ENCODE peak calls at places on chromosome 10, in ten cellular contexts. One of them, this sample, is unnamed.

GRCh38 chr10:86851329-86852207 is 95.1 kb downstream of the BMPR1A start:
- DNase-seq in CD8-positive, alpha-beta T cell: no peak
- DNase-seq in psoas muscle: peak
- DNase-seq in GM12865: no peak
- DNase-seq in heart left ventricle: no peak
- DNase-seq in esophagus muscularis mucosa: no peak
- DNase-seq in brain microvascular endothelial cell: no peak
- DNase-seq in activated B cell treated with CpG ODN at 0.5 μM for 24 hours: no peak
- DNase-seq in cardiac muscle cell: no peak
- DNase-seq in tibial artery: peak
- DNase-seq in this sample: no peak

GRCh38 chr10:70130878-70131559 is 1.6 kb downstream of the AIFM2 start:
- DNase-seq in esophagus muscularis mucosa: peak
- DNase-seq in brain microvascular endothelial cell: peak
- DNase-seq in psoas muscle: peak
- DNase-seq in activated B cell treated with CpG ODN at 0.5 μM for 24 hours: no peak
- DNase-seq in tibial artery: no peak
- DNase-seq in cardiac muscle cell: no peak
- DNase-seq in CD8-positive, alpha-beta T cell: no peak
- DNase-seq in heart left ventricle: no peak
- DNase-seq in GM12865: no peak
- DNase-seq in this sample: no peak

GRCh38 chr10:64813391-64813790 is 1292.2 kb downstream of the REEP3 start:
- DNase-seq in CD8-positive, alpha-beta T cell: no peak
- DNase-seq in tibial artery: no peak
- DNase-seq in heart left ventricle: no peak
- DNase-seq in GM12865: no peak
- DNase-seq in psoas muscle: no peak
- DNase-seq in cardiac muscle cell: no peak
- DNase-seq in esophagus muscularis mucosa: no peak
- DNase-seq in activated B cell treated with CpG ODN at 0.5 μM for 24 hours: no peak
- DNase-seq in brain microvascular endothelial cell: peak
- DNase-seq in this sample: no peak

GRCh38 chr10:61761825-61762217 is 99.1 kb downstream of the CABCOCO1 start:
- DNase-seq in esophagus muscularis mucosa: no peak
- DNase-seq in activated B cell treated with CpG ODN at 0.5 μM for 24 hours: no peak
- DNase-seq in cardiac muscle cell: no peak
- DNase-seq in brain microvascular endothelial cell: no peak
- DNase-seq in CD8-positive, alpha-beta T cell: no peak
- DNase-seq in heart left ventricle: no peak
- DNase-seq in GM12865: no peak
- DNase-seq in tibial artery: no peak
- DNase-seq in psoas muscle: no peak
- DNase-seq in this sample: no peak

GRCh38 chr10:93991596-93992284 is 2.0 kb upstream of the PLCE1 start:
- DNase-seq in psoas muscle: peak
- DNase-seq in activated B cell treated with CpG ODN at 0.5 μM for 24 hours: no peak
- DNase-seq in brain microvascular endothelial cell: peak
- DNase-seq in cardiac muscle cell: peak
- DNase-seq in esophagus muscularis mucosa: no peak
- DNase-seq in GM12865: no peak
- DNase-seq in CD8-positive, alpha-beta T cell: no peak
- DNase-seq in tibial artery: peak
- DNase-seq in heart left ventricle: no peak
- DNase-seq in this sample: no peak

GRCh38 chr10:82981137-82981723 is 1106.2 kb downstream of the NRG3 start:
- DNase-seq in activated B cell treated with CpG ODN at 0.5 μM for 24 hours: no peak
- DNase-seq in GM12865: no peak
- DNase-seq in cardiac muscle cell: no peak
- DNase-seq in tibial artery: no peak
- DNase-seq in brain microvascular endothelial cell: peak
- DNase-seq in esophagus muscularis mucosa: no peak
- DNase-seq in psoas muscle: no peak
- DNase-seq in CD8-positive, alpha-beta T cell: no peak
- DNase-seq in heart left ventricle: no peak
- DNase-seq in this sample: no peak

GRCh38 chr10:3719024-3719843 is 65.8 kb downstream of the KLF6 start:
- DNase-seq in psoas muscle: no peak
- DNase-seq in CD8-positive, alpha-beta T cell: no peak
- DNase-seq in cardiac muscle cell: no peak
- DNase-seq in heart left ventricle: no peak
- DNase-seq in brain microvascular endothelial cell: no peak
- DNase-seq in tibial artery: no peak
- DNase-seq in GM12865: no peak
- DNase-seq in esophagus muscularis mucosa: peak
- DNase-seq in activated B cell treated with CpG ODN at 0.5 μM for 24 hours: no peak
- DNase-seq in this sample: no peak

GRCh38 chr10:43861966-43862751 is 213.5 kb upstream of the ZNF32 start:
- DNase-seq in GM12865: no peak
- DNase-seq in heart left ventricle: no peak
- DNase-seq in esophagus muscularis mucosa: no peak
- DNase-seq in brain microvascular endothelial cell: peak
- DNase-seq in activated B cell treated with CpG ODN at 0.5 μM for 24 hours: no peak
- DNase-seq in tibial artery: peak
- DNase-seq in psoas muscle: no peak
- DNase-seq in cardiac muscle cell: no peak
- DNase-seq in CD8-positive, alpha-beta T cell: no peak
- DNase-seq in this sample: no peak

GRCh38 chr10:120505056-120505455 is 48.0 kb downstream of the PLPP4 start:
- DNase-seq in tibial artery: no peak
- DNase-seq in cardiac muscle cell: no peak
- DNase-seq in psoas muscle: no peak
- DNase-seq in activated B cell treated with CpG ODN at 0.5 μM for 24 hours: no peak
- DNase-seq in CD8-positive, alpha-beta T cell: no peak
- DNase-seq in heart left ventricle: no peak
- DNase-seq in GM12865: no peak
- DNase-seq in brain microvascular endothelial cell: no peak
- DNase-seq in esophagus muscularis mucosa: no peak
- DNase-seq in this sample: no peak

GRCh38 chr10:95233377-95234034 is 39.5 kb downstream of the ACSM6 start:
- DNase-seq in GM12865: no peak
- DNase-seq in brain microvascular endothelial cell: no peak
- DNase-seq in cardiac muscle cell: no peak
- DNase-seq in esophagus muscularis mucosa: peak
- DNase-seq in activated B cell treated with CpG ODN at 0.5 μM for 24 hours: no peak
- DNase-seq in CD8-positive, alpha-beta T cell: no peak
- DNase-seq in tibial artery: no peak
- DNase-seq in heart left ventricle: no peak
- DNase-seq in psoas muscle: no peak
- DNase-seq in this sample: no peak

GRCh38 chr10:95234951-95235350 is 40.9 kb downstream of the ACSM6 start:
- DNase-seq in esophagus muscularis mucosa: no peak
- DNase-seq in psoas muscle: no peak
- DNase-seq in cardiac muscle cell: no peak
- DNase-seq in CD8-positive, alpha-beta T cell: no peak
- DNase-seq in heart left ventricle: no peak
- DNase-seq in GM12865: no peak
- DNase-seq in activated B cell treated with CpG ODN at 0.5 μM for 24 hours: no peak
- DNase-seq in tibial artery: no peak
- DNase-seq in brain microvascular endothelial cell: no peak
- DNase-seq in this sample: no peak

GRCh38 chr10:95237376-95238170 is 43.5 kb downstream of the ACSM6 start:
- DNase-seq in cardiac muscle cell: no peak
- DNase-seq in tibial artery: no peak
- DNase-seq in heart left ventricle: no peak
- DNase-seq in activated B cell treated with CpG ODN at 0.5 μM for 24 hours: no peak
- DNase-seq in brain microvascular endothelial cell: no peak
- DNase-seq in psoas muscle: no peak
- DNase-seq in GM12865: no peak
- DNase-seq in CD8-positive, alpha-beta T cell: no peak
- DNase-seq in esophagus muscularis mucosa: no peak
- DNase-seq in this sample: no peak

GRCh38 chr10:95235676-95236067 is 41.6 kb downstream of the ACSM6 start:
- DNase-seq in GM12865: no peak
- DNase-seq in tibial artery: no peak
- DNase-seq in psoas muscle: no peak
- DNase-seq in CD8-positive, alpha-beta T cell: no peak
- DNase-seq in cardiac muscle cell: no peak
- DNase-seq in esophagus muscularis mucosa: no peak
- DNase-seq in brain microvascular endothelial cell: no peak
- DNase-seq in activated B cell treated with CpG ODN at 0.5 μM for 24 hours: no peak
- DNase-seq in heart left ventricle: no peak
- DNase-seq in this sample: no peak

GRCh38 chr10:95236068-95236903 is 42.2 kb downstream of the ACSM6 start:
- DNase-seq in GM12865: peak
- DNase-seq in cardiac muscle cell: no peak
- DNase-seq in CD8-positive, alpha-beta T cell: no peak
- DNase-seq in psoas muscle: no peak
- DNase-seq in tibial artery: no peak
- DNase-seq in esophagus muscularis mucosa: no peak
- DNase-seq in heart left ventricle: no peak
- DNase-seq in brain microvascular endothelial cell: no peak
- DNase-seq in activated B cell treated with CpG ODN at 0.5 μM for 24 hours: no peak
- DNase-seq in this sample: no peak
- TF ChIP-seq CTCF in GM12865: no peak
- TF ChIP-seq CTCF in cardiac muscle cell: no peak
- TF ChIP-seq CTCF in CD8-positive, alpha-beta T cell: no peak
- TF ChIP-seq CTCF in psoas muscle: no peak
- TF ChIP-seq CTCF in tibial artery: no peak
- TF ChIP-seq CTCF in esophagus muscularis mucosa: no peak
- TF ChIP-seq CTCF in heart left ventricle: no peak
- TF ChIP-seq CTCF in brain microvascular endothelial cell: no peak
- TF ChIP-seq CTCF in activated B cell treated with CpG ODN at 0.5 μM for 24 hours: no peak
- TF ChIP-seq CTCF in this sample: no peak

GRCh38 chr10:124104011-124104627 is 10.7 kb upstream of the CHST15 start:
- DNase-seq in activated B cell treated with CpG ODN at 0.5 μM for 24 hours: no peak
- DNase-seq in brain microvascular endothelial cell: no peak
- DNase-seq in CD8-positive, alpha-beta T cell: no peak
- DNase-seq in heart left ventricle: no peak
- DNase-seq in esophagus muscularis mucosa: no peak
- DNase-seq in psoas muscle: no peak
- DNase-seq in cardiac muscle cell: no peak
- DNase-seq in GM12865: no peak
- DNase-seq in tibial artery: no peak
- DNase-seq in this sample: no peak
- TF ChIP-seq CTCF in activated B cell treated with CpG ODN at 0.5 μM for 24 hours: no peak
- TF ChIP-seq CTCF in brain microvascular endothelial cell: no peak
- TF ChIP-seq CTCF in CD8-positive, alpha-beta T cell: no peak
- TF ChIP-seq CTCF in heart left ventricle: no peak
- TF ChIP-seq CTCF in esophagus muscularis mucosa: no peak
- TF ChIP-seq CTCF in psoas muscle: no peak
- TF ChIP-seq CTCF in cardiac muscle cell: no peak
- TF ChIP-seq CTCF in GM12865: no peak
- TF ChIP-seq CTCF in tibial artery: no peak
- TF ChIP-seq CTCF in this sample: no peak

GRCh38 chr10:105195831-105196230 is 554.7 kb downstream of the SORCS3 start:
- DNase-seq in brain microvascular endothelial cell: no peak
- DNase-seq in esophagus muscularis mucosa: no peak
- DNase-seq in cardiac muscle cell: no peak
- DNase-seq in psoas muscle: no peak
- DNase-seq in heart left ventricle: no peak
- DNase-seq in tibial artery: no peak
- DNase-seq in GM12865: no peak
- DNase-seq in CD8-positive, alpha-beta T cell: no peak
- DNase-seq in activated B cell treated with CpG ODN at 0.5 μM for 24 hours: no peak
- DNase-seq in this sample: no peak

GRCh38 chr10:105189464-105189800 is 548.3 kb downstream of the SORCS3 start:
- DNase-seq in heart left ventricle: no peak
- DNase-seq in CD8-positive, alpha-beta T cell: no peak
- DNase-seq in tibial artery: no peak
- DNase-seq in psoas muscle: no peak
- DNase-seq in cardiac muscle cell: no peak
- DNase-seq in esophagus muscularis mucosa: no peak
- DNase-seq in GM12865: no peak
- DNase-seq in activated B cell treated with CpG ODN at 0.5 μM for 24 hours: no peak
- DNase-seq in brain microvascular endothelial cell: no peak
- DNase-seq in this sample: no peak

GRCh38 chr10:105188737-105189463 is 547.8 kb downstream of the SORCS3 start:
- DNase-seq in tibial artery: no peak
- DNase-seq in GM12865: no peak
- DNase-seq in esophagus muscularis mucosa: no peak
- DNase-seq in cardiac muscle cell: no peak
- DNase-seq in CD8-positive, alpha-beta T cell: no peak
- DNase-seq in activated B cell treated with CpG ODN at 0.5 μM for 24 hours: no peak
- DNase-seq in heart left ventricle: no peak
- DNase-seq in psoas muscle: no peak
- DNase-seq in brain microvascular endothelial cell: no peak
- DNase-seq in this sample: no peak

GRCh38 chr10:105187243-105187642 is 546.2 kb downstream of the SORCS3 start:
- DNase-seq in GM12865: no peak
- DNase-seq in activated B cell treated with CpG ODN at 0.5 μM for 24 hours: no peak
- DNase-seq in cardiac muscle cell: no peak
- DNase-seq in psoas muscle: no peak
- DNase-seq in CD8-positive, alpha-beta T cell: no peak
- DNase-seq in heart left ventricle: no peak
- DNase-seq in esophagus muscularis mucosa: no peak
- DNase-seq in brain microvascular endothelial cell: no peak
- DNase-seq in tibial artery: no peak
- DNase-seq in this sample: no peak

GRCh38 chr10:105192146-105192545 is 551.1 kb downstream of the SORCS3 start:
- DNase-seq in GM12865: no peak
- DNase-seq in psoas muscle: no peak
- DNase-seq in activated B cell treated with CpG ODN at 0.5 μM for 24 hours: no peak
- DNase-seq in brain microvascular endothelial cell: no peak
- DNase-seq in cardiac muscle cell: no peak
- DNase-seq in esophagus muscularis mucosa: no peak
- DNase-seq in heart left ventricle: no peak
- DNase-seq in tibial artery: no peak
- DNase-seq in CD8-positive, alpha-beta T cell: no peak
- DNase-seq in this sample: no peak
- TF ChIP-seq CTCF in GM12865: no peak
- TF ChIP-seq CTCF in psoas muscle: no peak
- TF ChIP-seq CTCF in activated B cell treated with CpG ODN at 0.5 μM for 24 hours: no peak
- TF ChIP-seq CTCF in brain microvascular endothelial cell: no peak
- TF ChIP-seq CTCF in cardiac muscle cell: no peak
- TF ChIP-seq CTCF in esophagus muscularis mucosa: no peak
- TF ChIP-seq CTCF in heart left ventricle: no peak
- TF ChIP-seq CTCF in tibial artery: no peak
- TF ChIP-seq CTCF in CD8-positive, alpha-beta T cell: no peak
- TF ChIP-seq CTCF in this sample: no peak

DNA sequence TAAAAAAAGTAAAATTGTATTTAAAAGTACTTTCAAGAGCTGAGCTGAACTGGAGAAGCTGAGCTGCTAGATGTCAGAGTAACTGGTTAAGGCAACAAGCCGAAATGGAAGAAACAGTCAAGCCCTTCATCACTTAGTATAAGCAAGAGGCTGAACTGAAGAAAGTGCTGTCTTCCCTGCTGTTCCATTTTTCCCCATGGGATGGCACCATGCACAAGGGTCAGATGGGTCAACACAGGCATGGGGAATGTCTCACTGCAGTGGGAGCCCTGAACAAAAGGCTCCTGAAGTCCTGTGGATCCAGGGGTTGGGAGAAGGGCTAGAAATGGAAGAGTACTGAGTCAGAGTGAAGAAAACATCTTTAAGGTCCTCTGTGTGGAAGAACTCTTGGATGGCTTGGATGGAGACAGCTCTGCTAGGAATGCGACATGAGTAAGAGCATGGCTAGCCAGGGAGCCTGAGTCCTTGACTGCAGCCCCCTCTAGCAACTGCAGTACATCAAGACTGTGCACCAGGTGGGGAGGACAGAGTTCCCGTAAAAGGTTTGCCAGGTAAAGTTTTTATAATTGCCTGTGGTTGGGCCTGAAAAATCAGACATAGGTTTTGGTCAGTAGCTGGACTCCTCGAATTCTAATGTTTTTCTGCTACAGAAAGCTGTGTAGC is 348.3 kb downstream of the GPR158 start:
- DNase-seq in activated B cell treated with CpG ODN at 0.5 μM for 24 hours: no peak
- DNase-seq in psoas muscle: no peak
- DNase-seq in esophagus muscularis mucosa: no peak
- DNase-seq in CD8-positive, alpha-beta T cell: no peak
- DNase-seq in GM12865: no peak
- DNase-seq in tibial artery: no peak
- DNase-seq in cardiac muscle cell: peak
- DNase-seq in brain microvascular endothelial cell: no peak
- DNase-seq in heart left ventricle: no peak
- DNase-seq in this sample: no peak
- TF ChIP-seq CTCF in activated B cell treated with CpG ODN at 0.5 μM for 24 hours: no peak
- TF ChIP-seq CTCF in psoas muscle: no peak
- TF ChIP-seq CTCF in esophagus muscularis mucosa: no peak
- TF ChIP-seq CTCF in CD8-positive, alpha-beta T cell: no peak
- TF ChIP-seq CTCF in GM12865: peak
- TF ChIP-seq CTCF in tibial artery: no peak
- TF ChIP-seq CTCF in cardiac muscle cell: peak
- TF ChIP-seq CTCF in brain microvascular endothelial cell: peak
- TF ChIP-seq CTCF in heart left ventricle: no peak
- TF ChIP-seq CTCF in this sample: no peak

This sample was measured in osteocyte.